ENCODE peak calls at places on chromosome 10, in nine cellular contexts. One of them, this sample, is unnamed.

GRCh38 chr10:48745662-48746245 is 61.1 kb downstream of the WDFY4 start:
- DNase-seq in NCI-H2081 treated with DMSO at 0.1 percent for 48 hours: no peak
- DNase-seq in progenitor cell of endocrine pancreas: peak
- DNase-seq in DMS 273 treated with DMSO at 0.1 percent for 48 hours: no peak
- DNase-seq in body of pancreas: no peak
- DNase-seq in ACHN: no peak
- DNase-seq in stimulated activated CD8-positive, alpha-beta memory T cell treated with anti-CD3 and anti-CD28 coated beads, Interleukin-15, amount 100 ng/mL, for 4 hours: no peak
- DNase-seq in suprapubic skin: no peak
- DNase-seq in mucosa of gallbladder: no peak
- DNase-seq in this sample: no peak

GRCh38 chr10:112953760-112954159 is 3.7 kb downstream of the TCF7L2 start:
- DNase-seq in NCI-H2081 treated with DMSO at 0.1 percent for 48 hours: no peak
- DNase-seq in progenitor cell of endocrine pancreas: no peak
- DNase-seq in DMS 273 treated with DMSO at 0.1 percent for 48 hours: no peak
- DNase-seq in body of pancreas: no peak
- DNase-seq in ACHN: peak
- DNase-seq in stimulated activated CD8-positive, alpha-beta memory T cell treated with anti-CD3 and anti-CD28 coated beads, Interleukin-15, amount 100 ng/mL, for 4 hours: no peak
- DNase-seq in suprapubic skin: no peak
- DNase-seq in mucosa of gallbladder: no peak
- DNase-seq in this sample: no peak

GRCh38 chr10:130021373-130021950 is 57.4 kb upstream of the EBF3 start:
- DNase-seq in NCI-H2081 treated with DMSO at 0.1 percent for 48 hours: no peak
- DNase-seq in progenitor cell of endocrine pancreas: no peak
- DNase-seq in DMS 273 treated with DMSO at 0.1 percent for 48 hours: no peak
- DNase-seq in body of pancreas: no peak
- DNase-seq in ACHN: peak
- DNase-seq in stimulated activated CD8-positive, alpha-beta memory T cell treated with anti-CD3 and anti-CD28 coated beads, Interleukin-15, amount 100 ng/mL, for 4 hours: no peak
- DNase-seq in suprapubic skin: no peak
- DNase-seq in mucosa of gallbladder: no peak
- DNase-seq in this sample: no peak

GRCh38 chr10:128485701-128486235 is 359.5 kb upstream of the MKI67 start:
- DNase-seq in NCI-H2081 treated with DMSO at 0.1 percent for 48 hours: no peak
- DNase-seq in progenitor cell of endocrine pancreas: no peak
- DNase-seq in DMS 273 treated with DMSO at 0.1 percent for 48 hours: no peak
- DNase-seq in body of pancreas: no peak
- DNase-seq in ACHN: no peak
- DNase-seq in stimulated activated CD8-positive, alpha-beta memory T cell treated with anti-CD3 and anti-CD28 coated beads, Interleukin-15, amount 100 ng/mL, for 4 hours: no peak
- DNase-seq in suprapubic skin: no peak
- DNase-seq in mucosa of gallbladder: no peak
- DNase-seq in this sample: no peak

GRCh38 chr10:65501259-65501658 is 1424.6 kb upstream of the LRRTM3 start:
- DNase-seq in NCI-H2081 treated with DMSO at 0.1 percent for 48 hours: no peak
- DNase-seq in progenitor cell of endocrine pancreas: no peak
- DNase-seq in DMS 273 treated with DMSO at 0.1 percent for 48 hours: no peak
- DNase-seq in body of pancreas: no peak
- DNase-seq in ACHN: no peak
- DNase-seq in stimulated activated CD8-positive, alpha-beta memory T cell treated with anti-CD3 and anti-CD28 coated beads, Interleukin-15, amount 100 ng/mL, for 4 hours: no peak
- DNase-seq in suprapubic skin: no peak
- DNase-seq in mucosa of gallbladder: no peak
- DNase-seq in this sample: no peak

GRCh38 chr10:118571123-118571522 is 24.3 kb downstream of the PRLHR start:
- DNase-seq in NCI-H2081 treated with DMSO at 0.1 percent for 48 hours: no peak
- DNase-seq in progenitor cell of endocrine pancreas: no peak
- DNase-seq in DMS 273 treated with DMSO at 0.1 percent for 48 hours: no peak
- DNase-seq in body of pancreas: no peak
- DNase-seq in ACHN: no peak
- DNase-seq in stimulated activated CD8-positive, alpha-beta memory T cell treated with anti-CD3 and anti-CD28 coated beads, Interleukin-15, amount 100 ng/mL, for 4 hours: no peak
- DNase-seq in suprapubic skin: no peak
- DNase-seq in mucosa of gallbladder: no peak
- DNase-seq in this sample: no peak

GRCh38 chr10:124049484-124049883 is 43.9 kb downstream of the CHST15 start:
- DNase-seq in NCI-H2081 treated with DMSO at 0.1 percent for 48 hours: no peak
- DNase-seq in progenitor cell of endocrine pancreas: no peak
- DNase-seq in DMS 273 treated with DMSO at 0.1 percent for 48 hours: no peak
- DNase-seq in body of pancreas: no peak
- DNase-seq in ACHN: peak
- DNase-seq in stimulated activated CD8-positive, alpha-beta memory T cell treated with anti-CD3 and anti-CD28 coated beads, Interleukin-15, amount 100 ng/mL, for 4 hours: no peak
- DNase-seq in suprapubic skin: no peak
- DNase-seq in mucosa of gallbladder: no peak
- DNase-seq in this sample: no peak

GRCh38 chr10:35377050-35377723 is 40.9 kb downstream of the CCNY start:
- DNase-seq in NCI-H2081 treated with DMSO at 0.1 percent for 48 hours: no peak
- DNase-seq in progenitor cell of endocrine pancreas: no peak
- DNase-seq in DMS 273 treated with DMSO at 0.1 percent for 48 hours: no peak
- DNase-seq in body of pancreas: no peak
- DNase-seq in ACHN: no peak
- DNase-seq in stimulated activated CD8-positive, alpha-beta memory T cell treated with anti-CD3 and anti-CD28 coated beads, Interleukin-15, amount 100 ng/mL, for 4 hours: no peak
- DNase-seq in suprapubic skin: no peak
- DNase-seq in mucosa of gallbladder: no peak
- DNase-seq in this sample: no peak

GRCh38 chr10:130301026-130301892 is 165.1 kb downstream of the GLRX3 start:
- DNase-seq in NCI-H2081 treated with DMSO at 0.1 percent for 48 hours: no peak
- DNase-seq in progenitor cell of endocrine pancreas: no peak
- DNase-seq in DMS 273 treated with DMSO at 0.1 percent for 48 hours: no peak
- DNase-seq in body of pancreas: peak
- DNase-seq in ACHN: no peak
- DNase-seq in stimulated activated CD8-positive, alpha-beta memory T cell treated with anti-CD3 and anti-CD28 coated beads, Interleukin-15, amount 100 ng/mL, for 4 hours: peak
- DNase-seq in suprapubic skin: no peak
- DNase-seq in mucosa of gallbladder: peak
- DNase-seq in this sample: peak

GRCh38 chr10:129703287-129704137 is 236.5 kb downstream of the MGMT start:
- DNase-seq in NCI-H2081 treated with DMSO at 0.1 percent for 48 hours: no peak
- DNase-seq in progenitor cell of endocrine pancreas: no peak
- DNase-seq in DMS 273 treated with DMSO at 0.1 percent for 48 hours: no peak
- DNase-seq in body of pancreas: no peak
- DNase-seq in ACHN: no peak
- DNase-seq in stimulated activated CD8-positive, alpha-beta memory T cell treated with anti-CD3 and anti-CD28 coated beads, Interleukin-15, amount 100 ng/mL, for 4 hours: no peak
- DNase-seq in suprapubic skin: no peak
- DNase-seq in mucosa of gallbladder: no peak
- DNase-seq in this sample: no peak

This sample was measured in B cell.